ENCODE peak calls at places on chromosomes 3 and 15, in ten cellular contexts. S is cerebellar cortex, R is T-cell, Q is uterus, N is GM23248, K is tibial artery, Z is frontal cortex, M is fibroblast of gingiva, A is AG04449, I is DMS53. V is an unnamed sample.

GRCh38 chr15:69853572-69853971 is 244.1 kb downstream of the TLE3 start:
- DNase-seq in S (no peak), R (no peak), Q (no peak), N (peak), K (no peak), Z (no peak), M (peak), A (peak), I (no peak), V (no peak)

GRCh38 chr15:44489464-44489863 is 47.5 kb upstream of the EIF3J start:
- DNase-seq in S (no peak), R (no peak), Q (no peak), N (peak), K (no peak), Z (no peak), M (peak), A (peak), I (peak), V (no peak)

GRCh38 chr15:88954431-88955277 is 41.5 kb upstream of the MFGE8 start:
- DNase-seq in S (peak), R (no peak), Q (no peak), N (peak), K (peak), Z (no peak), M (peak), A (peak), I (no peak), V (peak)

GRCh38 chr3:122794483-122794778 is 438 bp upstream of the SLC49A4 start:
- DNase-seq in S (no peak), R (no peak), Q (no peak), N (no peak), K (no peak), Z (no peak), M (peak), A (no peak), I (no peak), V (no peak)

GRCh38 chr3:67245545-67245944 is 247.4 kb downstream of the KBTBD8 start:
- DNase-seq in S (no peak), R (no peak), Q (no peak), N (no peak), K (no peak), Z (no peak), M (no peak), A (no peak), I (no peak), V (no peak)

GRCh38 chr15:77550275-77551251 is 82.1 kb downstream of the LINGO1 start:
- DNase-seq in S (no peak), R (no peak), Q (no peak), N (no peak), K (no peak), Z (no peak), M (no peak), A (peak), I (no peak), V (peak)

GRCh38 chr3:195807681-195808121 is 4.0 kb downstream of the MUC4 start:
- DNase-seq in S (no peak), R (no peak), Q (no peak), N (no peak), K (no peak), Z (no peak), M (no peak), A (no peak), I (no peak), V (peak)

GRCh38 chr3:167989066-167989465 is 106.7 kb downstream of the GOLIM4 start:
- DNase-seq in S (no peak), R (no peak), Q (no peak), N (no peak), K (no peak), Z (no peak), M (no peak), A (no peak), I (no peak), V (no peak)

GRCh38 chr3:170414202-170414663 is 4.4 kb upstream of the CLDN11 start:
- DNase-seq in S (peak), R (no peak), Q (peak), N (peak), K (no peak), Z (peak), M (peak), A (peak), I (peak), V (no peak)

GRCh38 chr15:62626903-62627302 is 415.6 kb upstream of the TPM1 start:
- DNase-seq in S (no peak), R (no peak), Q (no peak), N (peak), K (no peak), Z (no peak), M (no peak), A (no peak), I (no peak), V (no peak)

GRCh38 chr3:116155830-116156229 is 289.5 kb downstream of the LSAMP start:
- DNase-seq in S (peak), R (no peak), Q (no peak), N (no peak), K (no peak), Z (no peak), M (peak), A (no peak), I (no peak), V (no peak)

GRCh38 chr15:50112488-50113186 is 6.4 kb downstream of the ATP8B4 start:
- DNase-seq in S (no peak), R (no peak), Q (no peak), N (no peak), K (peak), Z (no peak), M (no peak), A (no peak), I (no peak), V (no peak)

GRCh38 chr3:49158108-49158709 is 7.9 kb downstream of the CCDC71 start:
- DNase-seq in S (no peak), R (peak), Q (no peak), N (peak), K (no peak), Z (no peak), M (no peak), A (no peak), I (peak), V (no peak)

GRCh38 chr15:25790003-25790660 is 73.0 kb downstream of the ATP10A start:
- DNase-seq in S (peak), R (no peak), Q (peak), N (peak), K (peak), Z (no peak), M (peak), A (peak), I (no peak), V (peak)

GRCh38 chr3:122668930-122669730 is 11.5 kb upstream of the PARP14 start:
- DNase-seq in S (no peak), R (no peak), Q (no peak), N (peak), K (no peak), Z (no peak), M (no peak), A (peak), I (no peak), V (no peak)

GRCh38 chr3:78751266-78751665 is 1016.5 kb downstream of the ROBO1 start:
- DNase-seq in S (no peak), R (no peak), Q (no peak), N (no peak), K (no peak), Z (no peak), M (no peak), A (no peak), I (no peak), V (no peak)

GRCh38 chr3:11085078-11085840 is 69.0 kb upstream of the HRH1 start:
- DNase-seq in S (no peak), R (no peak), Q (no peak), N (peak), K (no peak), Z (no peak), M (peak), A (no peak), I (no peak), V (no peak)

GRCh38 chr3:9750556-9751411 is 1.0 kb downstream of the OGG1 start:
- DNase-seq in S (no peak), R (no peak), Q (no peak), N (peak), K (no peak), Z (no peak), M (peak), A (no peak), I (peak), V (no peak)

GRCh38 chr3:105866656-105867653 is 1.9 kb downstream of the CBLB start:
- DNase-seq in S (no peak), R (no peak), Q (no peak), N (peak), K (no peak), Z (no peak), M (peak), A (no peak), I (peak), V (no peak)

GRCh38 chr3:70824785-70825184 is 512.3 kb upstream of the MDFIC2 start:
- DNase-seq in S (no peak), R (no peak), Q (no peak), N (peak), K (no peak), Z (no peak), M (peak), A (peak), I (no peak), V (no peak)

GRCh38 chr3:196568246-196569002 is at the start of the genes FBXO45 and WDR53:
- DNase-seq in S (peak), R (peak), Q (peak), N (peak), K (peak), Z (peak), M (peak), A (peak), I (peak), V (peak)

GRCh38 chr3:196168808-196169391 is 42.3 kb downstream of the ZDHHC19 start:
- DNase-seq in S (no peak), R (no peak), Q (no peak), N (no peak), K (no peak), Z (no peak), M (no peak), A (no peak), I (no peak), V (no peak)

GRCh38 chr15:74229686-74230085 is 6.4 kb upstream of the CCDC33 start:
- DNase-seq in S (no peak), R (no peak), Q (no peak), N (no peak), K (no peak), Z (no peak), M (no peak), A (no peak), I (no peak), V (no peak)

GRCh38 chr15:48298914-48299313 is 32.3 kb upstream of the DUT start:
- DNase-seq in S (no peak), R (no peak), Q (no peak), N (no peak), K (no peak), Z (no peak), M (no peak), A (no peak), I (no peak), V (no peak)

GRCh38 chr3:192879346-192880031 is 38.2 kb downstream of the MB21D2 start:
- DNase-seq in S (no peak), R (no peak), Q (peak), N (peak), K (no peak), Z (no peak), M (peak), A (peak), I (no peak), V (no peak)

GRCh38 chr3:31185004-31185357 is 290.5 kb upstream of the GADL1 start:
- DNase-seq in S (no peak), R (no peak), Q (no peak), N (peak), K (no peak), Z (no peak), M (no peak), A (no peak), I (no peak), V (no peak)

GRCh38 chr15:56464893-56465520 is at the start of gene MNS1:
- DNase-seq in S (peak), R (no peak), Q (peak), N (peak), K (peak), Z (peak), M (peak), A (peak), I (peak), V (peak)

GRCh38 chr3:194404365-194405140 is 5.5 kb upstream of the GP5 start:
- DNase-seq in S (peak), R (no peak), Q (no peak), N (peak), K (no peak), Z (no peak), M (peak), A (no peak), I (peak), V (no peak)

GRCh38 chr15:39287322-39288195 is 293.3 kb upstream of the THBS1 start:
- DNase-seq in S (peak), R (no peak), Q (no peak), N (peak), K (no peak), Z (no peak), M (no peak), A (no peak), I (peak), V (no peak)

GRCh38 chr3:129837057-129837631 is 56.4 kb downstream of the TMCC1 start:
- DNase-seq in S (no peak), R (no peak), Q (no peak), N (peak), K (no peak), Z (no peak), M (peak), A (no peak), I (peak), V (no peak)

GRCh38 chr3:161422171-161422693 is 50.9 kb upstream of the SPTSSB start:
- DNase-seq in S (no peak), R (no peak), Q (no peak), N (no peak), K (no peak), Z (no peak), M (no peak), A (no peak), I (peak), V (no peak)

GRCh38 chr3:177320765-177321247 is 123.5 kb upstream of the TBL1XR1 start:
- DNase-seq in S (no peak), R (no peak), Q (no peak), N (no peak), K (no peak), Z (no peak), M (no peak), A (no peak), I (no peak), V (no peak)

GRCh38 chr3:5875056-5875455 is 687.5 kb downstream of the EDEM1 start:
- DNase-seq in S (no peak), R (no peak), Q (no peak), N (no peak), K (no peak), Z (peak), M (no peak), A (no peak), I (no peak), V (no peak)

GRCh38 chr3:7546219-7546618 is 685.3 kb downstream of the GRM7 start:
- DNase-seq in S (peak), R (no peak), Q (no peak), N (no peak), K (no peak), Z (peak), M (no peak), A (no peak), I (peak), V (no peak)

GRCh38 chr3:44104668-44105321 is 136.9 kb upstream of the TOPAZ1 start:
- DNase-seq in S (no peak), R (no peak), Q (no peak), N (peak), K (no peak), Z (peak), M (no peak), A (no peak), I (peak), V (no peak)

GRCh38 chr3:122628567-122628966 is 51.1 kb downstream of the PARP15 start:
- DNase-seq in S (no peak), R (no peak), Q (no peak), N (peak), K (no peak), Z (no peak), M (no peak), A (no peak), I (no peak), V (no peak)

GRCh38 chr3:172102123-172102882 is 62.9 kb downstream of the FNDC3B start:
- DNase-seq in S (no peak), R (peak), Q (no peak), N (no peak), K (no peak), Z (no peak), M (no peak), A (no peak), I (peak), V (no peak)

GRCh38 chr15:66578286-66578875 is 12.6 kb upstream of the LCTL start:
- DNase-seq in S (no peak), R (no peak), Q (no peak), N (peak), K (no peak), Z (no peak), M (no peak), A (no peak), I (no peak), V (peak)

GRCh38 chr3:13505147-13506130 is 25.3 kb downstream of the HDAC11 start:
- DNase-seq in S (no peak), R (no peak), Q (no peak), N (no peak), K (no peak), Z (no peak), M (no peak), A (no peak), I (no peak), V (peak)